ENCODE peak calls at places on chromosomes 2 and 18, in eight cellular contexts. G, V, O, L, W, P, Q and E are unnamed samples.

GRCh38 chr2:6480514-6480913 is 385.2 kb downstream of the CMPK2 start:
- DNase-seq in G (no peak), V (no peak), O (no peak), L (no peak), W (no peak), P (no peak), Q (no peak), E (no peak)

GRCh38 chr18:58618822-58619553 is 9.9 kb downstream of the ALPK2 start:
- DNase-seq in G (no peak), V (no peak), O (no peak), L (no peak), W (no peak), P (no peak), Q (no peak), E (peak; percentile 23)

GRCh38 chr2:75140288-75140687 is 59.0 kb downstream of the TACR1 start:
- DNase-seq in G (no peak), V (no peak), O (no peak), L (no peak), W (no peak), P (no peak), Q (no peak), E (no peak)

GRCh38 chr18:55586841-55587240 is 1.2 kb downstream of the TCF4 start:
- DNase-seq in G (no peak), V (peak; percentile 45), O (peak; percentile 45), L (no peak), W (peak; percentile 17), P (no peak), Q (no peak), E (no peak)

GRCh38 chr2:205850611-205851010 is 168.3 kb downstream of the NRP2 start:
- DNase-seq in G (no peak), V (no peak), O (no peak), L (no peak), W (no peak), P (no peak), Q (no peak), E (no peak)

GRCh38 chr18:67373636-67374035 is 142.9 kb downstream of the DSEL start:
- DNase-seq in G (no peak), V (no peak), O (no peak), L (no peak), W (no peak), P (no peak), Q (no peak), E (no peak)

GRCh38 chr2:98912957-98913915 is 22.8 kb downstream of the CRACDL start:
- DNase-seq in G (peak; percentile 48), V (peak; percentile 3), O (no peak), L (peak; percentile 91), W (no peak), P (no peak), Q (no peak), E (no peak)

GRCh38 chr18:2173464-2173863 is 397.8 kb downstream of the METTL4 start:
- DNase-seq in G (no peak), V (peak; percentile 89), O (no peak), L (peak; percentile 76), W (no peak), P (peak; percentile 29), Q (no peak), E (no peak)

GRCh38 chr2:59969161-59969560 is 584.3 kb downstream of the BCL11A start:
- DNase-seq in G (no peak), V (no peak), O (no peak), L (no peak), W (no peak), P (no peak), Q (no peak), E (no peak)

GRCh38 chr18:62963522-62963921 is 248.2 kb downstream of the PHLPP1 start:
- DNase-seq in G (no peak), V (no peak), O (no peak), L (no peak), W (no peak), P (no peak), Q (no peak), E (peak; percentile 92)

GRCh38 chr2:84957771-84958134 is 13.2 kb upstream of the KCMF1 start:
- DNase-seq in G (no peak), V (no peak), O (no peak), L (no peak), W (no peak), P (no peak), Q (no peak), E (no peak)

GRCh38 chr2:227508001-227508400 is 36.0 kb downstream of the AGFG1 start:
- DNase-seq in G (no peak), V (no peak), O (no peak), L (no peak), W (no peak), P (no peak), Q (no peak), E (no peak)

GRCh38 chr2:239883326-239884050 is 141.7 kb downstream of the NDUFA10 start:
- DNase-seq in G (no peak), V (no peak), O (no peak), L (no peak), W (no peak), P (no peak), Q (no peak), E (no peak)

GRCh38 chr2:237180987-237181386 is 95.3 kb downstream of the COPS8 start:
- DNase-seq in G (peak; percentile 45), V (peak; percentile 39), O (no peak), L (no peak), W (no peak), P (no peak), Q (no peak), E (no peak)

GRCh38 chr2:138036522-138036921 is 72.2 kb downstream of the HNMT start:
- DNase-seq in G (no peak), V (no peak), O (no peak), L (no peak), W (no peak), P (no peak), Q (no peak), E (no peak)

GRCh38 chr18:13136056-13136688 is 82.4 kb upstream of the LDLRAD4 start:
- DNase-seq in G (no peak), V (no peak), O (peak; percentile 39), L (peak; percentile 3), W (peak; percentile 23), P (peak; percentile 34), Q (no peak), E (no peak)